ENCODE peak calls at places on chromosome 9, in four cellular contexts. P, H, X and E are unnamed samples. For H3K9me3, the result is how much of the 10 kb centered on the place peaks cover.

GRCh38 chr9:127118597-127119318 is 3.7 kb downstream of the ANGPTL2 start:
- DNase-seq in X (no peak), H (no peak), P (no peak), E (peak)

GRCh38 chr9:37515620-37516258 is 30.0 kb downstream of the POLR1E start:
- DNase-seq in P (no peak), H (no peak), X (no peak), E (no peak)

GRCh38 chr9:2599896-2600295 is 21.7 kb upstream of the VLDLR start:
- DNase-seq in P (no peak), H (no peak), X (no peak), E (no peak)

GRCh38 chr9:89742660-89743059 is 137.8 kb downstream of the GADD45G start:
- DNase-seq in P (no peak), H (no peak), X (no peak), E (no peak)

GRCh38 chr9:124800306-124801259 is 23.6 kb downstream of the OLFML2A start:
- DNase-seq in P (peak), X (peak), H (no peak), E (no peak)

GRCh38 chr9:16092627-16093091 is 539.8 kb downstream of the CCDC171 start:
- DNase-seq in X (peak), P (no peak), H (no peak), E (no peak)

GRCh38 chr9:85212887-85213286 is 528.9 kb downstream of the AGTPBP1 start:
- DNase-seq in H (no peak), P (no peak), X (no peak), E (no peak)

GRCh38 chr9:129610473-129611301 is 10.2 kb downstream of the C9orf50 start:
- DNase-seq in H (peak), X (peak), P (peak), E (peak)

GRCh38 chr9:88533951-88534455 is 975 bp upstream of the NXNL2 start:
- DNase-seq in X (no peak), H (peak), P (no peak), E (no peak)

GRCh38 chr9:107016383-107016782 is 153.4 kb downstream of the ZNF462 start:
- DNase-seq in X (no peak), H (no peak), P (no peak), E (no peak)

GRCh38 chr9:97889941-97890557 is 32.3 kb downstream of the TRMO start:
- DNase-seq in H (peak), P (no peak), X (no peak), E (peak)

GRCh38 chr9:21265421-21266189 is 25.8 kb upstream of the IFNA14 start:
- DNase-seq in H (no peak), P (no peak), X (no peak), E (no peak)

GRCh38 chr9:2765250-2765880 is 48.1 kb downstream of the KCNV2 start:
- DNase-seq in P (no peak), X (no peak), H (no peak), E (no peak)

GRCh38 chr9:91117474-91117891 is 244.2 kb downstream of the AUH start:
- DNase-seq in P (no peak), X (no peak), H (no peak), E (no peak)

GRCh38 chr9:80501635-80502034 is 929.9 kb downstream of the TLE4 start:
- DNase-seq in X (no peak), H (no peak), P (no peak), E (no peak)

GRCh38 chr9:130946778-130947617 is 8.0 kb upstream of the FIBCD1 start:
- DNase-seq in H (no peak), X (no peak), P (no peak), E (no peak)

GRCh38 chr9:108049026-108049591 is 559.5 kb upstream of the KLF4 start:
- DNase-seq in H (peak), X (no peak), P (no peak), E (no peak)

DNA sequence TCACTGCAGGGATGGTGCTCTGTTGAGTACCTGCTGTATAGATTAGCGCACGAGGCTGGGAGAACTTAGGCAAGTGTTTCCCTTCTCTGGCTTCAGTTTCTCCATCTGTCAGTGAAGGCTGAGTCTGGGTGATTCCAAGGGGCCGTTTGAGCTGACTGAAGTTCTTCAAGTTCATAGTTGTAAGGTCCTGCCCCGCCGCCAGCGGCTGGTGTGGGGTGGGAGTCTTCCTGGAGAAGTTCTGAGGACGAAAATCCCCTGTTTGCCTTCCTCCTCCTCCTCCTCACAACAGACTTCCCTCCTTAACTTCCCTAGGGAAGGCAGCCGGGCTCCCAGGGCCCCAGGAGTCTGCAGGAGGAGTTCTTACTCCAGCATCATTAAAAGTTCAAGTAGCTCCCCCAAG is 1.7 kb upstream of the HRCT1 start:
- DNase-seq in H (no peak), P (no peak), X (no peak), E (no peak)
- H3K27ac ChIP-seq in H (peak), P (peak), X (peak), E (no peak)

GRCh38 chr9:133429216-133429613 is 7.0 kb downstream of the ADAMTS13 start:
- DNase-seq in H (no peak), X (no peak), P (no peak), E (no peak)

GRCh38 chr9:133428579-133429215 is 6.5 kb downstream of the ADAMTS13 start:
- DNase-seq in X (no peak), P (no peak), H (peak), E (peak)

GRCh38 chr9:133429641-133430161 is 7.5 kb downstream of the ADAMTS13 start:
- DNase-seq in X (no peak), P (peak), H (peak), E (peak)

GRCh38 chr9:133426011-133426410 is 3.8 kb downstream of the ADAMTS13 start:
- DNase-seq in X (no peak), H (no peak), P (no peak), E (no peak)

GRCh38 chr9:133427658-133428348 is 5.6 kb downstream of the ADAMTS13 start:
- DNase-seq in X (no peak), P (no peak), H (no peak), E (no peak)
- H3K4me3 ChIP-seq in X (no peak), P (no peak), H (peak), E (no peak)

GRCh38 chr9:93355827-93356226 is 95.7 kb upstream of the FAM120A start:
- DNase-seq in H (no peak), X (no peak), P (no peak), E (no peak)
- H3K9me3 ChIP-seq in H (under half), X (under half), P (under half), E (under half)

GRCh38 chr9:33117816-33118215 is 41.3 kb upstream of the SMU1 start:
- DNase-seq in H (no peak), P (no peak), X (no peak), E (no peak)
- H3K27ac ChIP-seq in H (peak), P (no peak), X (peak), E (no peak)

GRCh38 chr9:101738566-101739183 is at the start of gene GRIN3A:
- DNase-seq in X (no peak), P (peak), H (peak), E (peak)
- H3K4me3 ChIP-seq in X (peak), P (peak), H (peak), E (peak)